ENCODE peak calls at places on chromosomes 2 and 18, in ten cellular contexts. J is tibial nerve; K is activated CD8-positive, alpha-beta memory T cell treated with anti-CD3 and anti-CD28 coated beads, Interleukin-2, amount 10 ng/mL, durations not matched to agents 7 days and 5 days; I is NCI-H2029; X is left ventricle myocardium superior; P is Right ventricle myocardium superior; H is SHP77 treated with DMSO at 0.1 percent for 48 hours; F is GM20000; Y is HS-27A; S is hypothalamus. C is an unnamed sample.

GRCh38 chr18:28961669-28962228 is 784.8 kb upstream of the CDH2 start:
- DNase-seq in J (no peak), K (no peak), I (peak; percentile 4), X (no peak), P (no peak), H (peak; percentile 8), F (no peak), Y (peak; percentile 12), S (no peak), C (no peak)

GRCh38 chr18:68942230-68942629 is 144.3 kb downstream of the CCDC102B start:
- DNase-seq in J (no peak), K (no peak), I (no peak), X (no peak), P (no peak), H (no peak), F (no peak), Y (no peak), S (no peak), C (no peak)

GRCh38 chr2:70248810-70249438 is 496 bp upstream of the TIA1 start:
- DNase-seq in J (peak; percentile 99), K (peak; percentile 94), I (peak; percentile 82), X (no peak), P (peak; percentile 91), H (peak; percentile 94), F (no peak), Y (peak; percentile 87), S (peak; percentile 86), C (no peak)

GRCh38 chr2:223944166-223944703 is 900 bp downstream of the WDFY1 start:
- DNase-seq in J (peak; percentile 26), K (peak; percentile 50), I (no peak), X (peak; percentile 54), P (peak; percentile 66), H (no peak), F (peak; percentile 41), Y (no peak), S (peak; percentile 35), C (no peak)

GRCh38 chr2:37625781-37626548 is 45.5 kb downstream of the CDC42EP3 start:
- DNase-seq in J (no peak), K (peak; percentile 80), I (no peak), X (no peak), P (peak; percentile 45), H (peak; percentile 93), F (no peak), Y (no peak), S (no peak), C (no peak)

GRCh38 chr2:219001577-219002394 is 8.6 kb upstream of the CRYBA2 start:
- DNase-seq in J (no peak), K (no peak), I (peak; percentile 97), X (no peak), P (no peak), H (peak; percentile 94), F (peak; percentile 70), Y (no peak), S (no peak), C (no peak)

GRCh38 chr2:234147335-234147861 is 96.9 kb downstream of the SPP2 start:
- DNase-seq in J (no peak), K (no peak), I (no peak), X (no peak), P (no peak), H (no peak), F (no peak), Y (no peak), S (no peak), C (no peak)

GRCh38 chr2:97707428-97708380 is 5.7 kb upstream of the ZAP70 start:
- DNase-seq in J (no peak), K (peak; percentile 37), I (no peak), X (no peak), P (no peak), H (no peak), F (no peak), Y (no peak), S (no peak), C (no peak)